ENCODE peak calls at places on chromosomes 4 and X, in seven cellular contexts. A is right atrium auricular region, Y is OCI-LY7, D is NCI-H1105 treated with DMSO at 0.1 percent for 48 hours, X is H1, P is IMR-90, Q is AML-193. H is an unnamed sample.
A peak's percentile ranks its signal among the peaks of the same experiment; 100 is the strongest.

GRCh38 chrX:29231800-29232199 is 644.6 kb downstream of the IL1RAPL1 start:
- DNase-seq in A (no peak), Y (no peak), X (no peak), Q (no peak), D (no peak), P (peak; percentile 6), H (no peak)

GRCh38 chr4:140595065-140595464 is 26.3 kb upstream of the UCP1 start:
- DNase-seq in P (peak; percentile 9), A (no peak), Y (peak; percentile 73), D (peak; percentile 22), Q (no peak), X (no peak), H (peak; percentile 22)

GRCh38 chr4:122117743-122118142 is 34.4 kb upstream of the BLTP1 start:
- DNase-seq in A (no peak), P (peak; percentile 32), X (no peak), Y (no peak), D (no peak), Q (no peak), H (no peak)

GRCh38 chr4:15677507-15677988 is 4.1 kb upstream of the FAM200B start:
- DNase-seq in P (peak; percentile 48), Q (no peak), D (peak; percentile 12), Y (no peak), X (no peak), A (no peak), H (no peak)

GRCh38 chr4:70705146-70705855 is 16.5 kb upstream of the RUFY3 start:
- DNase-seq in Y (peak; percentile 77), D (peak; percentile 44), Q (peak; percentile 45), A (peak; percentile 65), P (peak; percentile 46), X (no peak), H (peak; percentile 81)

GRCh38 chr4:158176108-158176507 is 3.3 kb upstream of the GASK1B start:
- DNase-seq in Q (no peak), X (no peak), Y (no peak), D (no peak), P (peak; percentile 57), A (no peak), H (no peak)

GRCh38 chr4:158314756-158315487 is 104.6 kb downstream of the TMEM144 start:
- DNase-seq in Q (no peak), P (peak; percentile 98), Y (no peak), X (no peak), D (no peak), A (no peak), H (no peak)

GRCh38 chr4:97656034-97656720 is 487.1 kb downstream of the STPG2 start:
- DNase-seq in Q (peak; percentile 9), Y (no peak), A (no peak), D (no peak), X (no peak), P (no peak), H (no peak)

GRCh38 chr4:173195132-173195531 is 26.5 kb downstream of the GALNT7 start:
- DNase-seq in D (no peak), A (no peak), Q (no peak), Y (no peak), X (no peak), P (no peak), H (no peak)

GRCh38 chr4:112073201-112073600 is 72.1 kb upstream of the FAM241A start:
- DNase-seq in D (no peak), X (no peak), A (no peak), P (no peak), Y (no peak), Q (no peak), H (no peak)

GRCh38 chr4:80568891-80569290 is 233.4 kb downstream of the CFAP299 start:
- DNase-seq in Y (no peak), P (no peak), X (no peak), A (no peak), Q (no peak), D (no peak), H (no peak)

GRCh38 chrX:154363706-154364439 is 10.6 kb downstream of the FLNA start:
- DNase-seq in X (no peak), A (no peak), Y (no peak), D (no peak), P (no peak), Q (no peak), H (no peak)

GRCh38 chr4:170391066-170391754 is 301.5 kb upstream of the AADAT start:
- DNase-seq in X (no peak), A (no peak), D (no peak), Y (no peak), P (peak; percentile 65), Q (no peak), H (no peak)

GRCh38 chr4:16914208-16914607 is 15.8 kb upstream of the LDB2 start:
- DNase-seq in D (no peak), X (no peak), Q (no peak), Y (peak; percentile 2), A (no peak), P (peak; percentile 34), H (no peak)

GRCh38 chr4:90184560-90184959 is 57.4 kb downstream of the CCSER1 start:
- DNase-seq in P (no peak), X (no peak), D (no peak), Y (no peak), Q (no peak), A (no peak), H (no peak)

GRCh38 chr4:17033256-17034245 is 135.1 kb upstream of the LDB2 start:
- DNase-seq in X (no peak), Q (no peak), D (no peak), A (no peak), Y (no peak), P (peak; percentile 43), H (no peak)

GRCh38 chr4:9919047-9919446 is 102.2 kb downstream of the SLC2A9 start:
- DNase-seq in Y (no peak), Q (no peak), P (no peak), A (no peak), D (no peak), X (no peak), H (no peak)

GRCh38 chr4:176882201-176882600 is 89.5 kb upstream of the VEGFC start:
- DNase-seq in Q (no peak), A (no peak), D (no peak), Y (no peak), P (no peak), X (no peak), H (no peak)